ENCODE peak calls at places on chromosomes 3 and 15, in eight cellular contexts. O, T, S, K, E, J, N and R are unnamed samples.
A peak's percentile ranks its signal among the peaks of the same experiment; 100 is the strongest.

GRCh38 chr3:178385280-178385952 is 150.8 kb upstream of the KCNMB2 start:
- DNase-seq in N (no peak), J (peak; percentile 31), S (peak; percentile 59), E (no peak), T (peak; percentile 63), O (peak; percentile 38), K (peak; percentile 63), R (peak; percentile 64)

GRCh38 chr3:81173514-81173913 is 587.9 kb downstream of the GBE1 start:
- DNase-seq in K (no peak), O (no peak), J (no peak), S (no peak), N (no peak), E (no peak), T (no peak), R (peak; percentile 73)

GRCh38 chr15:67358812-67359211 is 104.2 kb downstream of the IQCH start:
- DNase-seq in E (no peak), T (no peak), O (no peak), J (no peak), S (no peak), K (peak; percentile 3), N (no peak), R (no peak)

GRCh38 chr15:34109775-34110663 is 8.1 kb downstream of the PGBD4 start:
- DNase-seq in S (peak; percentile 64), J (peak; percentile 13), O (no peak), N (no peak), K (no peak), E (no peak), T (peak; percentile 56), R (peak; percentile 9)

GRCh38 chr3:150149651-150150051 is 179.0 kb upstream of the PFN2 start:
- DNase-seq in N (no peak), K (peak; percentile 79), O (peak; percentile 82), S (peak; percentile 71), T (peak; percentile 60), J (peak; percentile 44), E (no peak), R (peak; percentile 95)

GRCh38 chr3:53674582-53674981 is 171.6 kb downstream of the CHDH start:
- DNase-seq in K (no peak), S (no peak), N (no peak), T (no peak), E (no peak), O (no peak), J (no peak), R (no peak)

GRCh38 chr3:150069633-150070032 is 98.9 kb upstream of the PFN2 start:
- DNase-seq in O (no peak), J (no peak), N (no peak), S (no peak), K (no peak), T (no peak), E (no peak), R (no peak)

GRCh38 chr3:180382781-180383180 is 219.2 kb upstream of the TTC14 start:
- DNase-seq in T (no peak), S (no peak), N (no peak), E (no peak), O (no peak), J (no peak), K (no peak), R (no peak)

GRCh38 chr3:61624300-61624699 is 62.9 kb downstream of the PTPRG start:
- DNase-seq in O (no peak), K (no peak), E (no peak), J (no peak), T (no peak), S (no peak), N (no peak), R (no peak)